ENCODE peak calls at places on chromosome 11, in six cellular contexts. A is fibroblast of lung, H is cardiac fibroblast, Y is Panc1, C is HFF-Myc, O is sigmoid colon. S is an unnamed sample.

GRCh38 chr11:36149538-36150242 is 139.5 kb downstream of the COMMD9 start:
- DNase-seq in A (peak), H (peak), Y (peak), C (peak), O (peak), S (peak)

GRCh38 chr11:19744130-19744529 is 31.5 kb downstream of the NAV2 start:
- DNase-seq in A (no peak), H (no peak), Y (no peak), C (no peak), O (no peak), S (no peak)

GRCh38 chr11:22536036-22536435 is 89.6 kb downstream of the FANCF start:
- DNase-seq in A (peak), H (peak), Y (no peak), C (no peak), O (no peak), S (no peak)

GRCh38 chr11:36292311-36292722 is 3.1 kb upstream of the COMMD9 start:
- DNase-seq in A (peak), H (peak), Y (no peak), C (no peak), O (no peak), S (peak)

GRCh38 chr11:8527939-8528338 is 66.1 kb downstream of the STK33 start:
- DNase-seq in A (no peak), H (no peak), Y (no peak), C (no peak), O (no peak), S (no peak)

GRCh38 chr11:69791266-69791665 is 16.1 kb upstream of the FGF4 start:
- DNase-seq in A (peak), H (peak), Y (no peak), C (peak), O (no peak), S (no peak)

GRCh38 chr11:44726278-44727113 is at the start of gene TSPAN18:
- DNase-seq in A (no peak), H (no peak), Y (no peak), C (no peak), O (peak), S (peak)

GRCh38 chr11:76639621-76640020 is 30.9 kb downstream of the LRRC32 start:
- DNase-seq in A (no peak), H (no peak), Y (no peak), C (no peak), O (peak), S (peak)

GRCh38 chr11:101306721-101307120 is 177.1 kb upstream of the PGR start:
- DNase-seq in A (no peak), H (no peak), Y (no peak), C (no peak), O (no peak), S (no peak)

GRCh38 chr11:26599876-26600434 is 27.9 kb upstream of the MUC15 start:
- DNase-seq in A (no peak), H (no peak), Y (no peak), C (no peak), O (no peak), S (no peak)

GRCh38 chr11:65917077-65917433 is 1.8 kb downstream of the C11orf68 start:
- DNase-seq in A (no peak), H (no peak), Y (no peak), C (no peak), O (no peak), S (no peak)

GRCh38 chr11:122141757-122142156 is 25.7 kb upstream of the BLID start:
- DNase-seq in A (no peak), H (no peak), Y (no peak), C (no peak), O (no peak), S (no peak)

GRCh38 chr11:46906596-46906995 is 11.8 kb downstream of the LRP4 start:
- DNase-seq in A (peak), H (no peak), Y (no peak), C (no peak), O (no peak), S (peak)

GRCh38 chr11:93653566-93653965 is 7.9 kb upstream of the CEP295 start:
- DNase-seq in A (no peak), H (no peak), Y (no peak), C (no peak), O (no peak), S (no peak)

GRCh38 chr11:69438286-69438920 is 43.1 kb upstream of the LINC01488 start:
- DNase-seq in A (no peak), H (no peak), Y (no peak), C (no peak), O (no peak), S (no peak)

GRCh38 chr11:76788661-76789442 is 5.7 kb downstream of the TSKU start:
- DNase-seq in A (no peak), H (no peak), Y (no peak), C (no peak), O (peak), S (no peak)

GRCh38 chr11:110207089-110207488 is 89.3 kb downstream of the RDX start:
- DNase-seq in A (no peak), H (no peak), Y (no peak), C (no peak), O (no peak), S (no peak)

GRCh38 chr11:119106564-119107537 is at the start of gene C2CD2L:
- DNase-seq in A (peak), H (peak), Y (no peak), C (no peak), O (peak), S (peak)

GRCh38 chr11:46242462-46242960 is 35.0 kb upstream of the CREB3L1 start:
- DNase-seq in A (no peak), H (no peak), Y (no peak), C (no peak), O (no peak), S (no peak)

GRCh38 chr11:113387605-113388211 is at the start of gene ANKK1:
- DNase-seq in A (no peak), H (no peak), Y (no peak), C (no peak), O (no peak), S (peak)

GRCh38 chr11:15923169-15923568 is 433.2 kb downstream of the SOX6 start:
- DNase-seq in A (no peak), H (peak), Y (no peak), C (no peak), O (no peak), S (no peak)

GRCh38 chr11:3849297-3849874 is 6.1 kb upstream of the STIM1 start:
- DNase-seq in A (no peak), H (peak), Y (no peak), C (no peak), O (no peak), S (peak)

GRCh38 chr11:68508425-68508824 is 47.9 kb downstream of the PPP6R3 start:
- DNase-seq in A (peak), H (no peak), Y (no peak), C (no peak), O (no peak), S (no peak)

GRCh38 chr11:1442163-1442562 is 44.4 kb downstream of the MOB2 start:
- DNase-seq in A (no peak), H (peak), Y (no peak), C (no peak), O (no peak), S (peak)

GRCh38 chr11:64306563-64306875 is 1.2 kb downstream of the ESRRA start:
- DNase-seq in A (no peak), H (no peak), Y (no peak), C (no peak), O (no peak), S (no peak)

GRCh38 chr11:64304316-64305072 is 830 bp upstream of the ESRRA start:
- DNase-seq in A (peak), H (peak), Y (peak), C (peak), O (peak), S (peak)

GRCh38 chr11:64306876-64307622 is 1.7 kb downstream of the ESRRA start:
- DNase-seq in A (no peak), H (no peak), Y (no peak), C (no peak), O (peak), S (no peak)

GRCh38 chr11:64305075-64305690 is at the start of gene ESRRA:
- DNase-seq in A (peak), H (peak), Y (peak), C (peak), O (peak), S (peak)

GRCh38 chr11:64305691-64306562 is 603 bp downstream of the ESRRA start:
- DNase-seq in A (peak), H (peak), Y (no peak), C (no peak), O (peak), S (peak)
- TF ChIP-seq CTCF in A (peak), H (no peak), Y (peak), C (peak), O (no peak), S (peak)

GRCh38 chr11:61787928-61788491 is 4.4 kb downstream of the TMEM258 start:
- DNase-seq in A (peak), H (peak), Y (no peak), C (peak), O (no peak), S (peak)
- TF ChIP-seq CTCF in A (peak), H (peak), Y (peak), C (peak), O (no peak), S (peak)

GRCh38 chr11:59182457-59183151 is 10.7 kb downstream of the DTX4 start:
- DNase-seq in A (no peak), H (no peak), Y (no peak), C (no peak), O (no peak), S (no peak)
- TF ChIP-seq CTCF in A (no peak), H (peak), Y (peak), C (no peak), O (peak), S (peak)

DNA sequence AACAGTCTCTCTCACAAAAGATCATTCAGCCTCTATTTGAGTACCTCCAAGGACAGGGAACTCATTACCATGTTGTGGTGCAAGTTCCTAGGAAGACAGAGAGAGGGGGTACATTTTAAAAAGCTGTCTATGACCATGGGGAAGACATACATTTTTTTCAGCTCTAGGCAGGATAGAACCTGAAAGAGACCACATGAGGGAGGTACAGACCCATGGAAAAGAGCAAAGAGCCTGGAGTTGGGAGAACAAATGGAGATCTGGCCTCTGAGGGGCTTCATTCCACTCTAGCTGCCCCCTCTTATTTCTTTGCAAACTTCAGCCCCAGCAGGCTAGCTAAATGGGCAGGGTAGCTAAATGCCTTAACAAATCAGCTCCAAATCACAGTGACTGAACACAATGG is 36.3 kb downstream of the KCNC1 start:
- DNase-seq in A (no peak), H (peak), Y (no peak), C (no peak), O (no peak), S (no peak)
- TF ChIP-seq CTCF in A (peak), H (no peak), Y (no peak), C (peak), O (no peak), S (no peak)

GRCh38 chr11:120599816-120600420 is 88.4 kb downstream of the GRIK4 start:
- DNase-seq in A (no peak), H (no peak), Y (no peak), C (no peak), O (no peak), S (no peak)

GRCh38 chr11:120598517-120599209 is 87.1 kb downstream of the GRIK4 start:
- DNase-seq in A (no peak), H (no peak), Y (no peak), C (no peak), O (no peak), S (no peak)

GRCh38 chr11:120601566-120601965 is 90.0 kb downstream of the GRIK4 start:
- DNase-seq in A (peak), H (peak), Y (no peak), C (no peak), O (no peak), S (no peak)

GRCh38 chr11:120594746-120595145 is 83.2 kb downstream of the GRIK4 start:
- DNase-seq in A (no peak), H (no peak), Y (no peak), C (no peak), O (no peak), S (no peak)

GRCh38 chr11:120597250-120597649 is 85.7 kb downstream of the GRIK4 start:
- DNase-seq in A (no peak), H (no peak), Y (no peak), C (no peak), O (no peak), S (no peak)
- TF ChIP-seq CTCF in A (no peak), H (no peak), Y (no peak), C (no peak), O (no peak), S (no peak)

GRCh38 chr11:124071622-124071948 is 30.5 kb upstream of the OR10G7 start:
- DNase-seq in A (no peak), H (no peak), Y (no peak), C (no peak), O (no peak), S (no peak)

GRCh38 chr11:124068711-124069110 is 27.6 kb upstream of the OR10G7 start:
- DNase-seq in A (no peak), H (no peak), Y (no peak), C (no peak), O (no peak), S (no peak)

GRCh38 chr11:124072147-124072546 is 31.0 kb upstream of the OR10G7 start:
- DNase-seq in A (no peak), H (no peak), Y (no peak), C (no peak), O (no peak), S (no peak)

GRCh38 chr11:124069429-124070401 is 28.6 kb upstream of the OR10G7 start:
- DNase-seq in A (peak), H (peak), Y (no peak), C (peak), O (no peak), S (peak)

GRCh38 chr11:124070906-124071621 is 29.9 kb upstream of the OR10G7 start:
- DNase-seq in A (peak), H (peak), Y (peak), C (peak), O (peak), S (peak)
- TF ChIP-seq CTCF in A (peak), H (peak), Y (peak), C (peak), O (peak), S (peak)

GRCh38 chr11:92153542-92153941 is 71.1 kb upstream of the FAT3 start:
- DNase-seq in A (no peak), H (no peak), Y (no peak), C (no peak), O (no peak), S (no peak)

GRCh38 chr11:92154611-92155010 is 70.0 kb upstream of the FAT3 start:
- DNase-seq in A (no peak), H (no peak), Y (no peak), C (no peak), O (no peak), S (no peak)

GRCh38 chr11:92152245-92152644 is 72.4 kb upstream of the FAT3 start:
- DNase-seq in A (no peak), H (no peak), Y (no peak), C (no peak), O (no peak), S (no peak)

DNA sequence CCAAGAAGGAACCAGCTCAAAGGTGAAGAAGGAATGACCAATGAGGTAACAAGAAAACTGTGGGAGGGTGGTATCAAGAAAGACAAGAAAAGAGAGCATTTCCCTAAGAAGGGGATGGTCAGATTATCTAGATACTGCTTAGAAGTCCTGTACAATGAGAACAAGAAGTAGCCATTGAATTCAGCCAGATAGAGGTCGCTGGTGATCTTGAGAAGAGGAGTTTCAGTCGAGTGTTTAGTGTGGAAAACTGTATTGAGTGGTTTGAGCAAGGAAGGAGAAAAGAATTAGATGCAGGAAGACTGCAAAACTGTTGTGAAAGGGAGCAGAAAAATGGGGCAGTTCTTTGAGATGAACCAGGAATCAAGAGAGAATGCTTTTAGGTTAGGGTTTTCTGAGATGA is 74.6 kb upstream of the FAT3 start:
- DNase-seq in A (peak), H (no peak), Y (no peak), C (no peak), O (no peak), S (no peak)
- TF ChIP-seq CTCF in A (peak), H (peak), Y (no peak), C (no peak), O (no peak), S (no peak)

DNA sequence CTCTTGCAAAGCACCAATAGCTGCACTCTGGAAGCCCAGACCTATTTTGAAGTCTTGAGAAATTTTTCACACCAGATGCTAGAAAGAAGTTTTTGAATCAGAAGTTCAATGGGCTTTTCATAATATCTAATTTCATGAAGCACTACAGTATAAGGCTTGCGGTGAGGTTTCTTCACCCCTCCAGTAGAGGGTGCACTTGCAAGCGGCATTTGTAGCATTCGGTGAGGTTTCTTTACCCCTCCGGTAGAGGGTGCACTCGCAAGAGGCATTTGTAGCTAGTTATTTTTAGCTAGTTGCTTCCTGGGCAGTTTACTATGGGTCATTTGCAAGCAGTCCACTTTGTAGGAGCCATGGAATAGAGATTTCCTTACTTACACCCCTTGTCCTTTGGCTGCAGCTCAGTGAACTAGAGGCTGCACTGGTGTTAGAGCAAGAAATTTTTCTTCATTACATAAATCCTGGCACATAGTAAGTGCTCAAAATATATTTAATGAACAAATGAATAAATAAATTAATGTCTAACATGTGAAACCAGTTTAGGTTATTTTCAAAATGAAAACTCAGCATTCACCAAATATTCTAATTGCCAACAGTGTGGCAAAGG is 7.8 kb upstream of the NOX4 start:
- DNase-seq in A (no peak), H (no peak), Y (no peak), C (no peak), O (no peak), S (no peak)
- TF ChIP-seq CTCF in A (no peak), H (peak), Y (peak), C (peak), O (no peak), S (peak)

GRCh38 chr11:126480410-126481302 is 125.2 kb downstream of the ST3GAL4 start:
- DNase-seq in A (peak), H (peak), Y (peak), C (peak), O (peak), S (peak)
- TF ChIP-seq CTCF in A (peak), H (peak), Y (peak), C (peak), O (peak), S (peak)